ENCODE peak calls at places on chromosome 2, in four cellular contexts. U, I, X and V are unnamed samples.
A peak's percentile ranks its signal among the peaks of the same experiment; 100 is the strongest.

GRCh38 chr2:173978447-173978846 is 13.3 kb upstream of the SP3 start:
- DNase-seq in U (peak; percentile 43), I (no peak), X (no peak), V (no peak)

GRCh38 chr2:134774074-134774742 is 55.4 kb upstream of the TMEM163 start:
- DNase-seq in U (no peak), I (no peak), X (no peak), V (peak; percentile 9)

GRCh38 chr2:128260239-128261138 is 58.2 kb downstream of the HS6ST1 start:
- DNase-seq in U (peak; percentile 86), I (peak; percentile 58), X (no peak), V (peak; percentile 25)

GRCh38 chr2:109352898-109353689 is 224.1 kb downstream of the SH3RF3 start:
- DNase-seq in U (no peak), I (no peak), X (no peak), V (no peak)

GRCh38 chr2:65722028-65722427 is 289.6 kb upstream of the SPRED2 start:
- DNase-seq in U (no peak), I (peak; percentile 10), X (no peak), V (peak; percentile 61)

GRCh38 chr2:130759906-130760753 is 4.8 kb downstream of the AMER3 start:
- DNase-seq in U (no peak), I (no peak), X (no peak), V (peak; percentile 54)

GRCh38 chr2:20164061-20164733 is 60.7 kb downstream of the SDC1 start:
- DNase-seq in U (no peak), I (no peak), X (no peak), V (no peak)

GRCh38 chr2:112195167-112195766 is 57.1 kb downstream of the FBLN7 start:
- DNase-seq in U (peak; percentile 11), I (no peak), X (no peak), V (no peak)

GRCh38 chr2:128774320-128775063 is 455.8 kb upstream of the HS6ST1 start:
- DNase-seq in U (no peak), I (no peak), X (no peak), V (no peak)

GRCh38 chr2:73640537-73640936 is 1.7 kb downstream of the NAT8 start:
- DNase-seq in U (peak; percentile 60), I (no peak), X (no peak), V (no peak)

GRCh38 chr2:30109856-30110255 is 37.0 kb upstream of the YPEL5 start:
- DNase-seq in U (no peak), I (no peak), X (no peak), V (no peak)

GRCh38 chr2:30113617-30114293 is 33.1 kb upstream of the YPEL5 start:
- DNase-seq in U (no peak), I (no peak), X (no peak), V (peak; percentile 34)

GRCh38 chr2:30108851-30109250 is 38.0 kb upstream of the YPEL5 start:
- DNase-seq in U (no peak), I (no peak), X (no peak), V (no peak)

GRCh38 chr2:30108192-30108591 is 38.6 kb upstream of the YPEL5 start:
- DNase-seq in U (no peak), I (no peak), X (no peak), V (no peak)

DNA sequence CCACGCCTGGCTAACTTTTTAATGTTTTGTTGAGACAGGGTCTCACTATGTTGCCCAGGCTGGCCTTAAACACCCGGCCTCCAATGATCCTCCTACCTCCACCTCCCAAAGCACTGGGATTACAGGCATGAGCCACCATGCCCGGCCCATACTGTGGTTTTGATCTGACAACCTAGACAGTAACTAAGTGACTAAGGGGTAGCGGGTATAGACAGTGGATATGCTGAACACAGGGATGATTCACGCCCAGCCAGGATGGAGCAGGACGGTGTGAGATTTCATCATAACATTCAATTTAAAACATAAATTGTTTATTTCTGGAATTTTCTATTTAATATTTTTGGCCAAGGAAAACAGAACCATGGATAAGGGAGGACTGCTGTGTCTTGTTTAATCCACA is 36.0 kb upstream of the YPEL5 start:
- DNase-seq in U (no peak), I (no peak), X (no peak), V (no peak)
- TF ChIP-seq JUND in U (no peak), I (no peak), X (no peak), V (no peak)

GRCh38 chr2:227819398-227819697 is 5.7 kb downstream of the CCL20 start:
- DNase-seq in U (no peak), I (no peak), X (no peak), V (no peak)

GRCh38 chr2:227821043-227821942 is 7.7 kb downstream of the CCL20 start:
- DNase-seq in U (peak; percentile 94), I (no peak), X (no peak), V (no peak)

GRCh38 chr2:227823922-227824321 is 10.3 kb downstream of the CCL20 start:
- DNase-seq in U (no peak), I (no peak), X (no peak), V (no peak)

GRCh38 chr2:227824711-227825110 is 11.1 kb downstream of the CCL20 start:
- DNase-seq in U (no peak), I (no peak), X (no peak), V (no peak)

GRCh38 chr2:227822416-227823003 is 8.9 kb downstream of the CCL20 start:
- DNase-seq in U (peak; percentile 21), I (no peak), X (no peak), V (no peak)
- TF ChIP-seq TCF12 in U (no peak), I (no peak), X (no peak), V (no peak)

GRCh38 chr2:70143314-70144150 is 47.3 kb downstream of the C2orf42 start:
- DNase-seq in U (peak; percentile 74), I (no peak), X (no peak), V (peak; percentile 70)
- TF ChIP-seq JUND in U (no peak), I (no peak), X (no peak), V (no peak)

DNA sequence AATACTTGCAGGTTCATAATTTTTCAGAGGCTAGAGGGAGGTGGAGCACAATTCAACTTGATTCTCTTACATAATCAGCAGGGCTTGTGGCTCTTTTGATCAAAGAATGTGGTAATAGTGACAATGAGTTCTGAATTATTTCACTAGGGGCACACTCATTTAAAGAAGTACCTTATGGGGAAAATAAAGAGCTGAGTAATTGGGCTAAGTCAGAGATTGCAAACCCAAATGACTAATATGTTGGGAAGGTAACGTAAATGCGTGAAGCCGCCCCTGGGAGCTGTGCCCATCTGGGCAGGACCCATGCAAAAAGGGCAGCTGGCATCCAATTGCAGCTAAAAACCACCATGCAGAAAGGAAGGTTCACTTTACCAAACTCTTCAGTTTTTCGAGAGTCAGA is 35.3 kb downstream of the NCKAP5 start:
- DNase-seq in U (no peak), I (no peak), X (no peak), V (no peak)
- TF ChIP-seq TCF12 in U (no peak), I (no peak), X (no peak), V (no peak)